ENCODE peak calls at places on chromosomes 6 and 20, in four cellular contexts. I is gastrocnemius medialis, M is HCT116, F is IMR-90. K is an unnamed sample.

GRCh38 chr6:138297761-138298298 is 79.5 kb upstream of the PBOV1 start:
- DNase-seq in I (no peak), F (no peak), M (no peak), K (no peak)

GRCh38 chr20:47318027-47318595 is 38.4 kb downstream of the ZMYND8 start:
- DNase-seq in I (peak; percentile 63), M (no peak), F (peak; percentile 65), K (no peak)

GRCh38 chr6:26064619-26065257 is 22.5 kb upstream of the HFE start:
- DNase-seq in I (no peak), M (peak; percentile 54), F (peak; percentile 59), K (no peak)

GRCh38 chr6:20933057-20933792 is 399.0 kb downstream of the CDKAL1 start:
- DNase-seq in M (no peak), I (no peak), F (no peak), K (no peak)

GRCh38 chr6:126373344-126373743 is 33.4 kb downstream of the CENPW start:
- DNase-seq in I (no peak), F (no peak), M (no peak), K (no peak)

GRCh38 chr20:4366076-4366475 is 350.7 kb upstream of the RNF24 start:
- DNase-seq in F (no peak), I (no peak), M (no peak), K (no peak)

GRCh38 chr6:84967389-84967788 is 203.0 kb upstream of the TBX18 start:
- DNase-seq in I (no peak), M (peak; percentile 48), F (peak; percentile 15), K (no peak)

GRCh38 chr6:157961829-157962228 is 19.8 kb upstream of the SYNJ2 start:
- DNase-seq in M (no peak), I (no peak), F (no peak), K (no peak)

GRCh38 chr6:159127701-159128100 is 41.5 kb upstream of the FNDC1 start:
- DNase-seq in F (no peak), M (no peak), I (no peak), K (no peak)

GRCh38 chr6:41781302-41781711 is 725 bp downstream of the PRICKLE4 start:
- DNase-seq in I (peak; percentile 60), F (no peak), M (no peak), K (no peak)

GRCh38 chr6:29236060-29236459 is 65.4 kb downstream of the OR2J2 start:
- DNase-seq in F (no peak), M (no peak), I (no peak), K (no peak)

GRCh38 chr6:169171010-169171409 is 82.6 kb downstream of the THBS2 start:
- DNase-seq in F (no peak), M (no peak), I (no peak), K (no peak)

GRCh38 chr6:127518710-127519468 is at the start of gene MTCL3:
- DNase-seq in F (peak; percentile 63), M (no peak), I (no peak), K (no peak)

GRCh38 chr6:35014786-35015185 is 125.7 kb downstream of the ANKS1A start:
- DNase-seq in I (no peak), M (peak; percentile 6), F (peak; percentile 78), K (no peak)

GRCh38 chr6:27500177-27500576 is 27.3 kb upstream of the ZNF184 start:
- DNase-seq in M (no peak), I (no peak), F (no peak), K (no peak)

GRCh38 chr20:944148-944547 is 28.0 kb upstream of the ANGPT4 start:
- DNase-seq in F (no peak), M (no peak), I (no peak), K (no peak)

GRCh38 chr6:18148304-18149025 is 6.4 kb downstream of the TPMT start:
- DNase-seq in M (peak; percentile 35), I (no peak), F (peak; percentile 91), K (no peak)

GRCh38 chr6:129670634-129671033 is 39.3 kb downstream of the ARHGAP18 start:
- DNase-seq in F (no peak), M (no peak), I (no peak), K (no peak)

GRCh38 chr20:23334111-23334510 is 16.5 kb upstream of the NXT1 start:
- DNase-seq in F (no peak), M (no peak), I (no peak), K (no peak)

GRCh38 chr20:48474022-48474421 is 353.8 kb downstream of the PREX1 start:
- DNase-seq in M (no peak), F (no peak), I (no peak), K (no peak)

GRCh38 chr6:3214898-3215297 is 12.6 kb downstream of the TUBB2B start:
- DNase-seq in M (no peak), I (no peak), F (peak; percentile 72), K (no peak)

GRCh38 chr6:107740496-107741190 is 83.5 kb downstream of the SCML4 start:
- DNase-seq in M (no peak), F (no peak), I (no peak), K (no peak)

GRCh38 chr6:113476937-113477839 is 380.0 kb upstream of the MARCKS start:
- DNase-seq in F (peak; percentile 40), I (no peak), M (no peak), K (no peak)

GRCh38 chr6:6742535-6742934 is 154.0 kb downstream of the LY86 start:
- DNase-seq in I (no peak), M (no peak), F (no peak), K (no peak)

GRCh38 chr6:144334150-144334708 is 49.1 kb downstream of the UTRN start:
- DNase-seq in M (no peak), I (peak; percentile 62), F (no peak), K (no peak)

GRCh38 chr6:28296520-28297060 is 15.2 kb downstream of the PGBD1 start:
- DNase-seq in M (no peak), F (no peak), I (no peak), K (no peak)

GRCh38 chr6:66900081-66900770 is 1193.2 kb upstream of the EYS start:
- DNase-seq in M (no peak), I (no peak), F (no peak), K (no peak)

GRCh38 chr6:7615611-7616383 is 25.8 kb downstream of the SNRNP48 start:
- DNase-seq in I (no peak), M (peak; percentile 48), F (peak; percentile 65), K (no peak)

GRCh38 chr6:21523652-21524051 is 69.9 kb upstream of the SOX4 start:
- DNase-seq in M (no peak), F (no peak), I (no peak), K (no peak)

GRCh38 chr6:834190-834589 is 141.3 kb upstream of the EXOC2 start:
- DNase-seq in F (no peak), M (no peak), I (no peak), K (no peak)

GRCh38 chr6:2072450-2072849 is 173.0 kb downstream of the GMDS start:
- DNase-seq in F (peak; percentile 15), M (no peak), I (no peak), K (no peak)

GRCh38 chr20:37316775-37317170 is 27.3 kb downstream of the MANBAL start:
- DNase-seq in I (no peak), M (no peak), F (no peak), K (no peak)
- H3K4me1 ChIP-seq in I (peaks cover 30% of the 10 kb centered on the region), M (no peaks in the 10 kb centered on the region), F (peaks cover 33% of the 10 kb centered on the region), K (peaks cover 20% of the 10 kb centered on the region)

GRCh38 chr6:89640804-89641203 is 2.3 kb upstream of the LYRM2 start:
- DNase-seq in I (no peak), M (no peak), F (peak; percentile 78), K (no peak)

GRCh38 chr6:89637960-89638319 is 607 bp downstream of the LYRM2 start:
- DNase-seq in I (no peak), M (no peak), F (no peak), K (no peak)

GRCh38 chr6:89643411-89643810 is 4.9 kb upstream of the LYRM2 start:
- DNase-seq in I (peak; percentile 77), F (no peak), M (no peak), K (no peak)

GRCh38 chr6:89638320-89639195 is at the start of gene LYRM2:
- DNase-seq in I (peak; percentile 94), M (peak; percentile 78), F (peak; percentile 90), K (peak; percentile 95)
- TF ChIP-seq CTCF in I (peak; percentile 27), M (no peak), F (no peak), K (peak; percentile 27)

GRCh38 chr6:32190054-32190945 is at the start of gene PBX2:
- DNase-seq in F (peak; percentile 89), M (peak; percentile 66), I (peak; percentile 94), K (peak; percentile 92)
- TF ChIP-seq POLR2A in F (peak; percentile 23), M (peak; percentile 43), I (peak; percentile 90), K (peak; percentile 91)

GRCh38 chr6:161543910-161544309 is 270.0 kb upstream of the AGPAT4 start:
- DNase-seq in I (no peak), M (no peak), F (no peak), K (no peak)
- H3K4me1 ChIP-seq in I (no peaks in the 10 kb centered on the region), M (no peaks in the 10 kb centered on the region), F (no peaks in the 10 kb centered on the region), K (no peaks in the 10 kb centered on the region)

GRCh38 chr6:92161953-92162352 is 1257.4 kb downstream of the EPHA7 start:
- DNase-seq in M (no peak), F (no peak), I (no peak), K (no peak)

GRCh38 chr6:92160226-92160625 is 1259.1 kb downstream of the EPHA7 start:
- DNase-seq in F (no peak), M (no peak), I (no peak), K (no peak)

GRCh38 chr6:92159046-92159445 is 1260.3 kb downstream of the EPHA7 start:
- DNase-seq in M (no peak), I (no peak), F (no peak), K (no peak)
- TF ChIP-seq CTCF in M (no peak), I (no peak), F (no peak), K (no peak)

GRCh38 chr20:2798814-2799213 is 1.6 kb downstream of the CPXM1 start:
- DNase-seq in F (peak; percentile 10), I (no peak), M (no peak), K (no peak)
- TF ChIP-seq POLR2A in F (no peak), I (no peak), M (no peak), K (no peak)

K was measured in breast epithelium.